ENCODE peak calls at places on chromosomes 3 and 15, in six cellular contexts. J is fibroblast of lung; M is activated CD4-positive, alpha-beta T cell treated with anti-CD3 and anti-CD28 coated beads, Interleukin-2, amount 10 ng/mL, durations not matched to agents 24 days and 14 days; A is ELF-1; G is NAMALWA; H is HT-29. U is an unnamed sample.

GRCh38 chr3:48661501-48662139 is 1.1 kb downstream of the CELSR3 start:
- DNase-seq in A (peak), H (no peak), M (peak), J (peak), G (no peak), U (no peak)

GRCh38 chr15:20341901-20342605 is 199.5 kb downstream of the GOLGA6L6 start:
- DNase-seq in J (no peak), M (peak), H (peak), A (peak), G (peak), U (no peak)

GRCh38 chr3:39255503-39256325 is 24.1 kb downstream of the CX3CR1 start:
- DNase-seq in M (no peak), J (no peak), A (no peak), H (no peak), G (peak), U (no peak)

GRCh38 chr3:8416965-8417364 is 84.7 kb upstream of the LMCD1 start:
- DNase-seq in M (no peak), G (peak), A (peak), H (peak), J (peak), U (peak)

GRCh38 chr15:38490231-38490630 is 36.3 kb downstream of the FAM98B start:
- DNase-seq in A (no peak), M (no peak), H (no peak), G (no peak), J (peak), U (no peak)

GRCh38 chr3:13145826-13146642 is 72.8 kb upstream of the IQSEC1 start:
- DNase-seq in M (no peak), J (no peak), H (no peak), A (no peak), G (no peak), U (no peak)

GRCh38 chr3:13479582-13480339 is at the start of gene HDAC11:
- DNase-seq in G (peak), A (peak), H (peak), M (peak), J (peak), U (peak)

GRCh38 chr3:69579527-69580165 is 159.6 kb upstream of the MITF start:
- DNase-seq in J (no peak), H (no peak), M (no peak), A (no peak), G (no peak), U (no peak)

GRCh38 chr3:179450901-179451334 is 352 bp downstream of the GNB4 start:
- DNase-seq in M (no peak), A (peak), J (peak), H (no peak), G (peak), U (no peak)

GRCh38 chr3:102238362-102238761 is 196.5 kb upstream of the ZPLD1 start:
- DNase-seq in M (no peak), H (peak), A (no peak), J (no peak), G (no peak), U (no peak)

GRCh38 chr3:97161169-97161568 is 346.8 kb downstream of the EPHA6 start:
- DNase-seq in M (no peak), A (no peak), G (no peak), H (no peak), J (no peak), U (no peak)

U was measured in Calu3.